ENCODE peak calls at places on chromosomes 2 and 18, in four cellular contexts. G is NCI-H2081 treated with DMSO at 0.1 percent for 48 hours, Y is Panc1, C is G401. I is an unnamed sample.

GRCh38 chr2:128196026-128196822 is 105.2 kb downstream of the UGGT1 start:
- DNase-seq in G (no peak), Y (no peak), C (no peak), I (no peak)

GRCh38 chr2:47437287-47437686 is 34.3 kb downstream of the MSH2 start:
- DNase-seq in G (no peak), Y (no peak), C (peak; percentile 81), I (peak; percentile 31)

GRCh38 chr18:6411367-6411766 is 3.3 kb downstream of the L3MBTL4 start:
- DNase-seq in G (no peak), Y (no peak), C (no peak), I (no peak)

GRCh38 chr2:191622374-191623320 is 55.3 kb upstream of the NABP1 start:
- DNase-seq in G (no peak), Y (no peak), C (no peak), I (no peak)

GRCh38 chr18:48134609-48135008 is 204.2 kb upstream of the SMAD2 start:
- DNase-seq in G (no peak), Y (no peak), C (no peak), I (no peak)

GRCh38 chr18:9825571-9826073 is 60.2 kb upstream of the TXNDC2 start:
- DNase-seq in G (no peak), Y (no peak), C (no peak), I (no peak)

GRCh38 chr2:24824966-24825882 is 32.0 kb downstream of the CENPO start:
- DNase-seq in G (no peak), Y (no peak), C (peak; percentile 13), I (no peak)

GRCh38 chr18:69469444-69469919 is 68.8 kb downstream of the DOK6 start:
- DNase-seq in G (no peak), Y (peak; percentile 2), C (no peak), I (peak; percentile 40)

GRCh38 chr18:3207565-3207964 is 12.2 kb downstream of the MYOM1 start:
- DNase-seq in G (no peak), Y (no peak), C (no peak), I (no peak)

GRCh38 chr2:37005118-37005868 is 39.0 kb upstream of the STRN start:
- DNase-seq in G (no peak), Y (peak; percentile 20), C (no peak), I (peak; percentile 1)

GRCh38 chr2:17643031-17643615 is 102.6 kb downstream of the VSNL1 start:
- DNase-seq in G (no peak), Y (peak; percentile 56), C (no peak), I (no peak)

GRCh38 chr2:121626777-121627524 is 22.3 kb downstream of the CLASP1 start:
- DNase-seq in G (no peak), Y (no peak), C (peak; percentile 41), I (no peak)

GRCh38 chr2:183059561-183059960 is 19.0 kb upstream of the DUSP19 start:
- DNase-seq in G (no peak), Y (no peak), C (no peak), I (no peak)

GRCh38 chr2:118726821-118727220 is 120.6 kb downstream of the EN1 start:
- DNase-seq in G (no peak), Y (no peak), C (no peak), I (no peak)

GRCh38 chr2:220227272-220227920 is 600.0 kb downstream of the SLC4A3 start:
- DNase-seq in G (no peak), Y (no peak), C (no peak), I (no peak)

GRCh38 chr2:85525029-85525428 is 13.9 kb upstream of the MAT2A start:
- DNase-seq in G (no peak), Y (no peak), C (no peak), I (no peak)

GRCh38 chr2:162403884-162404283 is 60.0 kb downstream of the GCA start:
- DNase-seq in G (no peak), Y (no peak), C (no peak), I (no peak)

GRCh38 chr2:100246163-100247145 is 75.8 kb downstream of the LONRF2 start:
- DNase-seq in G (no peak), Y (no peak), C (no peak), I (peak; percentile 28)

GRCh38 chr2:170446078-170446477 is 268.1 kb downstream of the MYO3B start:
- DNase-seq in G (no peak), Y (no peak), C (no peak), I (no peak)

GRCh38 chr18:29853126-29853525 is 1189.4 kb downstream of the DSC3 start:
- DNase-seq in G (no peak), Y (no peak), C (no peak), I (no peak)

GRCh38 chr2:213216461-213216860 is 65.0 kb upstream of the IKZF2 start:
- DNase-seq in G (no peak), Y (no peak), C (no peak), I (no peak)

GRCh38 chr2:19352946-19353720 is 5.3 kb downstream of the OSR1 start:
- DNase-seq in G (no peak), Y (no peak), C (no peak), I (peak; percentile 50)

GRCh38 chr2:163441603-163442002 is 294.2 kb downstream of the FIGN start:
- DNase-seq in G (no peak), Y (no peak), C (no peak), I (peak; percentile 5)

GRCh38 chr18:48815581-48816324 is 135.0 kb downstream of the SMAD7 start:
- DNase-seq in G (no peak), Y (no peak), C (no peak), I (no peak)

GRCh38 chr2:70977605-70978205 is 725 bp upstream of the ANKRD53 start:
- DNase-seq in G (no peak), Y (no peak), C (peak; percentile 35), I (no peak)

GRCh38 chr2:232487385-232488096 is at the start of gene ECEL1:
- DNase-seq in G (no peak), Y (no peak), C (no peak), I (peak; percentile 78)

GRCh38 chr2:240565267-240566202 is 2.7 kb upstream of the RNPEPL1 start:
- DNase-seq in G (no peak), Y (no peak), C (no peak), I (no peak)

GRCh38 chr18:46731316-46731715 is 25.5 kb downstream of the ST8SIA5 start:
- DNase-seq in G (no peak), Y (no peak), C (no peak), I (no peak)

I was measured in neural progenitor cell.